ENCODE peak calls at places on chromosomes 16 and 17, in six cellular contexts. A is fibroblast of lung, Z is heart right ventricle, W is breast epithelium, X is AG10803, J is AG04450. C is an unnamed sample.

GRCh38 chr17:79114455-79115301 is 40.1 kb downstream of the ENGASE start:
- DNase-seq in J (no peak), A (no peak), Z (peak; percentile 26), X (no peak), W (no peak), C (no peak)

GRCh38 chr16:4882633-4883285 is 35.5 kb downstream of the UBN1 start:
- DNase-seq in W (peak; percentile 62), J (no peak), X (peak; percentile 20), A (peak; percentile 26), Z (peak; percentile 57), C (no peak)

GRCh38 chr17:19996086-19996485 is 13.1 kb upstream of the SPECC1 start:
- DNase-seq in Z (no peak), W (no peak), A (no peak), X (no peak), J (no peak), C (no peak)

GRCh38 chr17:1315891-1316403 is 36.5 kb downstream of the TRARG1 start:
- DNase-seq in J (no peak), A (no peak), X (no peak), Z (peak; percentile 23), W (no peak), C (no peak)

GRCh38 chr17:79931517-79932309 is 92.5 kb upstream of the CBX4 start:
- DNase-seq in A (no peak), X (no peak), W (no peak), Z (no peak), J (no peak), C (no peak)

GRCh38 chr17:43467981-43468541 is 15.7 kb upstream of the DHX8 start:
- DNase-seq in J (no peak), A (peak; percentile 57), W (no peak), Z (no peak), X (peak; percentile 98), C (peak; percentile 80)

GRCh38 chr16:29726845-29727379 is 18.9 kb downstream of the C16orf54 start:
- DNase-seq in A (no peak), Z (no peak), X (no peak), W (no peak), J (no peak), C (no peak)

GRCh38 chr17:76946772-76947135 is 78.5 kb downstream of the MGAT5B start:
- DNase-seq in Z (no peak), A (no peak), W (no peak), X (no peak), J (no peak), C (no peak)

GRCh38 chr16:54930034-54930938 is at the start of gene IRX5:
- DNase-seq in X (peak; percentile 99), A (peak; percentile 67), J (no peak), Z (peak; percentile 91), W (peak; percentile 96), C (peak; percentile 83)

GRCh38 chr16:11183035-11183812 is 72.8 kb downstream of the SOCS1 start:
- DNase-seq in J (no peak), A (no peak), Z (no peak), W (no peak), X (no peak), C (no peak)

GRCh38 chr16:5490499-5490898 is 392.9 kb upstream of the EEF2KMT start:
- DNase-seq in A (no peak), W (no peak), J (no peak), Z (peak; percentile 6), X (no peak), C (no peak)

GRCh38 chr16:79047337-79047736 is 553.2 kb downstream of the MAF start:
- DNase-seq in A (no peak), Z (no peak), X (no peak), J (no peak), W (no peak), C (no peak)

GRCh38 chr17:6420173-6420641 is 14.7 kb downstream of the AIPL1 start:
- DNase-seq in X (no peak), A (no peak), W (no peak), Z (no peak), J (no peak), C (no peak)

GRCh38 chr17:40323731-40324650 is 15.0 kb downstream of the RARA start:
- DNase-seq in X (peak; percentile 72), W (no peak), A (peak; percentile 71), J (no peak), Z (peak; percentile 89), C (no peak)

GRCh38 chr17:35740216-35740615 is 8.8 kb downstream of the RASL10B start:
- DNase-seq in J (no peak), Z (no peak), W (no peak), A (no peak), X (no peak), C (no peak)

GRCh38 chr17:9676084-9676483 is 30.8 kb downstream of the USP43 start:
- DNase-seq in A (no peak), X (no peak), Z (no peak), W (no peak), J (no peak), C (no peak)

GRCh38 chr17:80956321-80957190 is 35.1 kb upstream of the CHMP6 start:
- DNase-seq in X (no peak), A (no peak), W (no peak), Z (no peak), J (no peak), C (no peak)

GRCh38 chr17:5381542-5381941 is 37.9 kb downstream of the NUP88 start:
- DNase-seq in W (no peak), Z (no peak), J (no peak), A (peak; percentile 24), X (peak; percentile 35), C (no peak)

GRCh38 chr17:77315010-77315409 is 174.2 kb downstream of the SEC14L1 start:
- DNase-seq in W (no peak), X (no peak), A (no peak), J (no peak), Z (no peak), C (no peak)

DNA sequence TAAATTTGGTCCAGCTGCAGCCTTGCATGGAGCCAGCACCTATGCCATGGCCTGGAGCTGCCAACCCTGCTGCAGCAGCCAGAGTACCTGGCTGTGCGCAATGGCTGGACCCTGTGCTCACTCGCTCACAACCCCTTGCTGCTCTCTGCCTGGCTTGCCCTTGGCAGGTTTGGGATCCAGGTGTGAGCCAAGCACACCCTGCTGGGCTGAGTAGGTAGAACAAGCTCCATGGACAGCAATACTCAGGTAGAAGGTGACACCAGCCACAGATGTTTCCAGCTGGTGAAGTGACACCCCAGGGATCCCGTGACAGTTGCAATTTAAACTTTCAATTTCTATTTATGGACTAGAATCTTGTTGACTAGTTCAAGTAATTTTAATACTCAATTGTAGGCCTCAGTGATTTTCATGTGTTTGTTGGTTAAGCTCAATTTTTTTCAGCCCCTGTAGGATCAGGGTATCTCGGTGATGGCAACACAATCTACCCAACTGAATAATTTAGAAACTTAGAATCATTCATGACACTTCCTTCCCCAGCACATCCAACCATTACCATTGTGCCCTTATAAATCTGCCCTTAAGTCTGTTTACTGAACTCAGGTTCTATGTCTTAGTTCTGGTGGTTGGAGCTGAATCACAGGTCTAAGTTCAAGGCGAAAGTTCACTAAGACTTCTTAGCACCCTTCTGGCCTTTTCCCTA is 480.0 kb downstream of the PMP22 start:
- DNase-seq in W (no peak), A (no peak), X (no peak), J (no peak), Z (no peak), C (no peak)
- TF ChIP-seq CTCF in W (no peak), A (no peak), X (no peak), J (no peak), Z (no peak), C (no peak)

DNA sequence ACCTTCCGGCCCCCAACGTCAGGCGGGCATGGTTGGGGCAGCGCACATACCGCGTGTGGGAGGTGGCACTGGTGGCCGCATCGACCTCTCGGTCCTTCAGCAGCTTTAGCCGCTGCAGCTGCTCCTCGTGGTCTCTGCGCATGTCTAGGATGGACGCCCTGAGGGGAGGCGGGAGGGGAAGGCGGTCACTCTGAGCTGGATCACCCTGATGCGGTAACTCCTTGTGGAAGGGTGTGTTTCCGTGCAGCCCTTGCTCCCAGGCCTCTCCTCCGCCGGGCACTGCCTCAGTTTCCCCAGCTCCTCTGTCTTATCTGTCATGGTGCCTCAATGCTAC is 13.4 kb upstream of the MRPL38 start:
- DNase-seq in W (no peak), X (no peak), J (no peak), Z (no peak), A (no peak), C (no peak)
- H3K4me3 ChIP-seq in W (no peak overlapping the region), X (no peak overlapping the region), J (no peak overlapping the region), Z (no peak overlapping the region), A (no peak overlapping the region), C (no peak overlapping the region)

GRCh38 chr17:30000001-30000754 is 58.7 kb downstream of the EFCAB5 start:
- DNase-seq in W (no peak), J (no peak), X (no peak), Z (no peak), A (peak; percentile 20), C (no peak)
- TF ChIP-seq CTCF in W (no peak), J (peak; percentile 9), X (peak; percentile 26), Z (no peak), A (no peak), C (no peak)

GRCh38 chr16:67437513-67437912 is 6.6 kb downstream of the HSD11B2 start:
- DNase-seq in A (no peak), W (no peak), Z (no peak), J (no peak), X (no peak), C (no peak)

GRCh38 chr16:67438098-67438791 is 7.3 kb downstream of the HSD11B2 start:
- DNase-seq in W (no peak), A (no peak), Z (no peak), J (no peak), X (no peak), C (no peak)

GRCh38 chr16:67433131-67433719 is 2.3 kb downstream of the HSD11B2 start:
- DNase-seq in A (no peak), Z (no peak), X (no peak), W (no peak), J (no peak), C (no peak)

GRCh38 chr16:67436640-67437193 is 5.8 kb downstream of the HSD11B2 start:
- DNase-seq in X (no peak), Z (no peak), A (no peak), W (no peak), J (no peak), C (no peak)

GRCh38 chr16:67435758-67436164 is 4.8 kb downstream of the HSD11B2 start:
- DNase-seq in A (no peak), J (no peak), W (no peak), X (no peak), Z (no peak), C (no peak)
- H3K4me3 ChIP-seq in A (no peak overlapping the region), J (no peak overlapping the region), W (no peak overlapping the region), X (no peak overlapping the region), Z (no peak overlapping the region), C (no peak overlapping the region)

DNA sequence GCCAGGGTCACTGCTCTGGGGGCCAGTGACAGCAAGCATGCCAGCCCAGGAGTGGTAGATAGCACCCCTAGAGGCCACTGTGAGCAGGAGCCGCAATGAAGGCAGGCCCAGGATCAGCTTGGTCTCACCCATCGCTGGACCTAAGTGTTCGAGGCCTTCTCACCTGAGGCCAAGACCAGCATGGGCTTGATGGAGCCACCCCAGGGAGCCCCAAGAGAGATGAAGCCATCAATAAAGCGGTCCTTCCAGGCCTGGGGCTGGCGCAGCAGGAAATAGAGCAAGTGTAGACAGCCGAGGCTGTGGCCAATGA is 1.8 kb downstream of the LCAT start:
- DNase-seq in X (peak; percentile 24), J (no peak), Z (no peak), W (no peak), A (no peak), C (no peak)
- TF ChIP-seq CTCF in X (peak; percentile 66), J (peak; percentile 69), Z (peak; percentile 53), W (no peak), A (peak; percentile 47), C (peak; percentile 81)